ENCODE peak calls at places on chromosome 3, in nine cellular contexts. One of them, this sample, is unnamed.

GRCh38 chr3:143771939-143772338 is 76.3 kb downstream of the SLC9A9 start:
- DNase-seq in heart left ventricle: no peak
- DNase-seq in esophagus squamous epithelium: no peak
- DNase-seq in mammary epithelial cell: peak
- DNase-seq in epithelial cell of esophagus: peak
- DNase-seq in spleen: no peak
- DNase-seq in A549: no peak
- DNase-seq in HFF-Myc: no peak
- DNase-seq in AG10803: no peak
- DNase-seq in this sample: no peak

GRCh38 chr3:13577181-13578121 is 28.5 kb downstream of the FBLN2 start:
- DNase-seq in esophagus squamous epithelium: no peak
- DNase-seq in epithelial cell of esophagus: no peak
- DNase-seq in spleen: peak
- DNase-seq in AG10803: no peak
- DNase-seq in A549: no peak
- DNase-seq in heart left ventricle: no peak
- DNase-seq in HFF-Myc: no peak
- DNase-seq in mammary epithelial cell: no peak
- DNase-seq in this sample: no peak

GRCh38 chr3:189563841-189564563 is 67.2 kb upstream of the TP63 start:
- DNase-seq in spleen: no peak
- DNase-seq in HFF-Myc: no peak
- DNase-seq in esophagus squamous epithelium: no peak
- DNase-seq in heart left ventricle: no peak
- DNase-seq in AG10803: peak
- DNase-seq in A549: no peak
- DNase-seq in epithelial cell of esophagus: peak
- DNase-seq in mammary epithelial cell: peak
- DNase-seq in this sample: peak

GRCh38 chr3:5006755-5007202 is 27.5 kb downstream of the BHLHE40 start:
- DNase-seq in spleen: peak
- DNase-seq in AG10803: no peak
- DNase-seq in HFF-Myc: no peak
- DNase-seq in mammary epithelial cell: peak
- DNase-seq in heart left ventricle: no peak
- DNase-seq in epithelial cell of esophagus: peak
- DNase-seq in esophagus squamous epithelium: no peak
- DNase-seq in A549: no peak
- DNase-seq in this sample: no peak

GRCh38 chr3:56970401-56971002 is 90.0 kb upstream of the SPATA12 start:
- DNase-seq in HFF-Myc: no peak
- DNase-seq in A549: no peak
- DNase-seq in epithelial cell of esophagus: no peak
- DNase-seq in AG10803: no peak
- DNase-seq in esophagus squamous epithelium: no peak
- DNase-seq in heart left ventricle: no peak
- DNase-seq in spleen: no peak
- DNase-seq in mammary epithelial cell: no peak
- DNase-seq in this sample: no peak

GRCh38 chr3:13850161-13850945 is 29.5 kb downstream of the WNT7A start:
- DNase-seq in mammary epithelial cell: peak
- DNase-seq in AG10803: no peak
- DNase-seq in epithelial cell of esophagus: peak
- DNase-seq in heart left ventricle: no peak
- DNase-seq in A549: peak
- DNase-seq in HFF-Myc: no peak
- DNase-seq in spleen: peak
- DNase-seq in esophagus squamous epithelium: no peak
- DNase-seq in this sample: no peak

GRCh38 chr3:60101628-60102027 is 1051.8 kb upstream of the CFAP20DC start:
- DNase-seq in epithelial cell of esophagus: no peak
- DNase-seq in mammary epithelial cell: no peak
- DNase-seq in A549: no peak
- DNase-seq in heart left ventricle: no peak
- DNase-seq in spleen: no peak
- DNase-seq in AG10803: no peak
- DNase-seq in HFF-Myc: no peak
- DNase-seq in esophagus squamous epithelium: no peak
- DNase-seq in this sample: no peak

GRCh38 chr3:45417949-45418847 is 29.8 kb downstream of the LARS2 start:
- DNase-seq in AG10803: no peak
- DNase-seq in spleen: no peak
- DNase-seq in heart left ventricle: no peak
- DNase-seq in esophagus squamous epithelium: no peak
- DNase-seq in HFF-Myc: no peak
- DNase-seq in epithelial cell of esophagus: peak
- DNase-seq in mammary epithelial cell: peak
- DNase-seq in A549: no peak
- DNase-seq in this sample: no peak

GRCh38 chr3:156817931-156818765 is 8.0 kb upstream of the LEKR1 start:
- DNase-seq in AG10803: no peak
- DNase-seq in epithelial cell of esophagus: no peak
- DNase-seq in spleen: no peak
- DNase-seq in mammary epithelial cell: peak
- DNase-seq in esophagus squamous epithelium: no peak
- DNase-seq in A549: no peak
- DNase-seq in heart left ventricle: no peak
- DNase-seq in HFF-Myc: no peak
- DNase-seq in this sample: no peak

GRCh38 chr3:56962200-56962599 is 98.3 kb upstream of the SPATA12 start:
- DNase-seq in HFF-Myc: no peak
- DNase-seq in epithelial cell of esophagus: peak
- DNase-seq in A549: no peak
- DNase-seq in spleen: no peak
- DNase-seq in AG10803: no peak
- DNase-seq in esophagus squamous epithelium: no peak
- DNase-seq in mammary epithelial cell: no peak
- DNase-seq in heart left ventricle: no peak
- DNase-seq in this sample: no peak

GRCh38 chr3:133384331-133385027 is 15.4 kb upstream of the BFSP2 start:
- DNase-seq in epithelial cell of esophagus: peak
- DNase-seq in esophagus squamous epithelium: no peak
- DNase-seq in AG10803: peak
- DNase-seq in HFF-Myc: no peak
- DNase-seq in heart left ventricle: peak
- DNase-seq in mammary epithelial cell: peak
- DNase-seq in A549: peak
- DNase-seq in spleen: no peak
- DNase-seq in this sample: no peak

GRCh38 chr3:193754719-193755118 is 161.7 kb downstream of the OPA1 start:
- DNase-seq in spleen: no peak
- DNase-seq in A549: no peak
- DNase-seq in AG10803: no peak
- DNase-seq in epithelial cell of esophagus: no peak
- DNase-seq in heart left ventricle: no peak
- DNase-seq in esophagus squamous epithelium: no peak
- DNase-seq in mammary epithelial cell: no peak
- DNase-seq in HFF-Myc: no peak
- DNase-seq in this sample: no peak

DNA sequence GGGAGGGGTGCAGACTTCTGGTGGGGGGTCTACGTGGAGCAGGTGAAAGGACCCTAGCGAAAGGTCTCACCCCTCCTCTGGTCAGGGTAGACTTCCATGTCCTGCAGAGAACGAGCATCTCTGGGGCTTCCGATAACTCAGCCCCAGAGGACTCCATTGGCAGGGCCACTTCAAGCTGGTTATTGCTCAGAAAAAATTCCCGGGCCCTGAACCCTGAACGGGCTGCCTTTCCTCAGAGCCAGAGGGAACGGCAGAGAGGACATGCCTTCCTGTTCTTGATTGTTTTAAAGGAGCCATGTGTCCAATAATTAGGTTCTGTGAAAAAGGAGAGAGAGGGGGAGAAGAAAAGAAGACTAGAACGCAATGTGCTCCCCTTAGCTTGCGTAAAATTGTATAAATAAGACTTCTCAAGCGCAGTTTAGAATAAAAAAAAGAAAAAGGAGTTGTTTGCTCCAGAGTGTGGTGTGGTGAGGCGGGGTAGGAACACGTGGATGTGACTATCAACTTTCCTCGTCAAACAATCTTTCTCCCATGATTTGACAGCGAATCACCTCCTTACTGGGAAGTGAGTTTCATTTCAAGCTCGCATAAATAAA is 193.4 kb upstream of the UBE2E1 start:
- DNase-seq in AG10803: peak
- DNase-seq in mammary epithelial cell: peak
- DNase-seq in A549: no peak
- DNase-seq in esophagus squamous epithelium: no peak
- DNase-seq in HFF-Myc: no peak
- DNase-seq in heart left ventricle: peak
- DNase-seq in spleen: no peak
- DNase-seq in epithelial cell of esophagus: peak
- DNase-seq in this sample: no peak
- H3K4me3 ChIP-seq in AG10803: no peak
- H3K4me3 ChIP-seq in mammary epithelial cell: no peak
- H3K4me3 ChIP-seq in A549: no peak
- H3K4me3 ChIP-seq in esophagus squamous epithelium: no peak
- H3K4me3 ChIP-seq in HFF-Myc: no peak
- H3K4me3 ChIP-seq in heart left ventricle: peak
- H3K4me3 ChIP-seq in spleen: no peak
- H3K4me3 ChIP-seq in epithelial cell of esophagus: no peak
- H3K4me3 ChIP-seq in this sample: no peak

GRCh38 chr3:71304684-71305083 is 278.8 kb downstream of the FOXP1 start:
- DNase-seq in epithelial cell of esophagus: peak
- DNase-seq in heart left ventricle: peak
- DNase-seq in esophagus squamous epithelium: no peak
- DNase-seq in mammary epithelial cell: peak
- DNase-seq in AG10803: no peak
- DNase-seq in A549: no peak
- DNase-seq in HFF-Myc: no peak
- DNase-seq in spleen: no peak
- DNase-seq in this sample: no peak
- TF ChIP-seq CTCF in epithelial cell of esophagus: peak
- TF ChIP-seq CTCF in heart left ventricle: peak
- TF ChIP-seq CTCF in esophagus squamous epithelium: peak
- TF ChIP-seq CTCF in mammary epithelial cell: peak
- TF ChIP-seq CTCF in AG10803: peak
- TF ChIP-seq CTCF in A549: no peak
- TF ChIP-seq CTCF in HFF-Myc: no peak
- TF ChIP-seq CTCF in spleen: no peak
- TF ChIP-seq CTCF in this sample: peak

GRCh38 chr3:52469001-52469400 is 13.6 kb downstream of the NISCH start:
- DNase-seq in spleen: no peak
- DNase-seq in AG10803: no peak
- DNase-seq in A549: no peak
- DNase-seq in mammary epithelial cell: no peak
- DNase-seq in HFF-Myc: no peak
- DNase-seq in esophagus squamous epithelium: no peak
- DNase-seq in epithelial cell of esophagus: no peak
- DNase-seq in heart left ventricle: no peak
- DNase-seq in this sample: no peak

GRCh38 chr3:52472239-52472783 is 16.9 kb downstream of the NISCH start:
- DNase-seq in A549: no peak
- DNase-seq in spleen: no peak
- DNase-seq in heart left ventricle: no peak
- DNase-seq in HFF-Myc: no peak
- DNase-seq in epithelial cell of esophagus: no peak
- DNase-seq in AG10803: no peak
- DNase-seq in mammary epithelial cell: no peak
- DNase-seq in esophagus squamous epithelium: no peak
- DNase-seq in this sample: no peak

GRCh38 chr3:52471371-52472238 is 16.2 kb downstream of the NISCH start:
- DNase-seq in A549: peak
- DNase-seq in epithelial cell of esophagus: peak
- DNase-seq in spleen: peak
- DNase-seq in esophagus squamous epithelium: no peak
- DNase-seq in heart left ventricle: peak
- DNase-seq in AG10803: peak
- DNase-seq in mammary epithelial cell: no peak
- DNase-seq in HFF-Myc: no peak
- DNase-seq in this sample: no peak

GRCh38 chr3:52473031-52473430 is 17.6 kb downstream of the NISCH start:
- DNase-seq in AG10803: no peak
- DNase-seq in heart left ventricle: no peak
- DNase-seq in esophagus squamous epithelium: no peak
- DNase-seq in spleen: no peak
- DNase-seq in epithelial cell of esophagus: no peak
- DNase-seq in HFF-Myc: no peak
- DNase-seq in mammary epithelial cell: no peak
- DNase-seq in A549: no peak
- DNase-seq in this sample: no peak

DNA sequence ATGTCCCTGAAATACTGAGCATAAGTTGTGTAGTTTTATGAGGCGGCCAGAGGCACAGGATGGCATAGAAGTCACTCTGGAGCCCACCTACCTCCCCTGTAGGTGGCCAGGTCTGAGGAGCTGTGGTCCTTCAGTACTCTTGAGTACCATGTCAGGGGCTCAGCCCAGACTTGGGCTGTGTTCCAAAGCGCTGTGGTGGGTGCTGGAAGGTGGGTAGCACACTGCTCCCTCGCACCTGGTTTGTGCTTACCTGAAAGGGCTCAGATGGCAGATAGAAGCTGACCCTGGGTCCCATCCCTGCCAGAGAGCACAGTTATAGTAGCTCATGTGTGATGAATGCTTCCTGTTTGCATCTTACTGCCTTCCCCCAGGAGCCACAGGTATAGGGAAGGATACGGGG is 15.5 kb downstream of the NISCH start:
- DNase-seq in esophagus squamous epithelium: no peak
- DNase-seq in epithelial cell of esophagus: no peak
- DNase-seq in heart left ventricle: no peak
- DNase-seq in HFF-Myc: no peak
- DNase-seq in A549: no peak
- DNase-seq in AG10803: no peak
- DNase-seq in mammary epithelial cell: no peak
- DNase-seq in spleen: no peak
- DNase-seq in this sample: no peak
- H3K4me3 ChIP-seq in esophagus squamous epithelium: no peak
- H3K4me3 ChIP-seq in epithelial cell of esophagus: no peak
- H3K4me3 ChIP-seq in heart left ventricle: no peak
- H3K4me3 ChIP-seq in HFF-Myc: no peak
- H3K4me3 ChIP-seq in A549: no peak
- H3K4me3 ChIP-seq in AG10803: no peak
- H3K4me3 ChIP-seq in mammary epithelial cell: no peak
- H3K4me3 ChIP-seq in spleen: no peak
- H3K4me3 ChIP-seq in this sample: no peak

DNA sequence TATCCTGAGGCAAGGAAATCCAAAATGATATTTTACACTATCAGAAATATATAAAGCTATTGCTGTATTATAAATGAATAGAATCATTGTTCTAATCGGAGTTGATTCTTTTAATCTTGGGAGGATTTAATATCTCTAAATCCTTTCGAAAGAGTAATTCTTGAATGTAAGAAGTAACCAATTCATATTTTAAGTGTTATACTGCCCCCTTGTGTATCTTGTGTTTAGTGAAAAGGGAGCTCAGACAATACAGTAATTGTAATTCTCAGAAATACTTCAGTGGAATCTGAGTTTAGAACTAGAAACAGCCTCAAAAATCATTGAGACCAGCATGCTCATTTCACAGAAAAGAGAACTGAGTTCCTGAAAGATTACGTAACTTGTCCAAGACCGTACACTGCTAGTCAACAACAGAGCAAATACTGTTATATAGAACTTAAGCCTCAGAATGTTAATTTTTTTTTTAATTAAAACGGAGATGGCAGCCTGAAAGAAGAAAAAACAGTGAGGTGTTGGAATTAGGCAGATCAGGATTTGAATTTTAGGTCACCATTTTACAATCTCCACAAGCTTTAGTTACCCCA is 42.9 kb downstream of the PLCH1 start:
- DNase-seq in esophagus squamous epithelium: no peak
- DNase-seq in mammary epithelial cell: peak
- DNase-seq in AG10803: peak
- DNase-seq in A549: peak
- DNase-seq in heart left ventricle: no peak
- DNase-seq in epithelial cell of esophagus: peak
- DNase-seq in spleen: no peak
- DNase-seq in HFF-Myc: peak
- DNase-seq in this sample: peak
- TF ChIP-seq CTCF in esophagus squamous epithelium: peak
- TF ChIP-seq CTCF in mammary epithelial cell: peak
- TF ChIP-seq CTCF in AG10803: peak
- TF ChIP-seq CTCF in A549: peak
- TF ChIP-seq CTCF in heart left ventricle: peak
- TF ChIP-seq CTCF in epithelial cell of esophagus: peak
- TF ChIP-seq CTCF in spleen: peak
- TF ChIP-seq CTCF in HFF-Myc: peak
- TF ChIP-seq CTCF in this sample: peak